ENCODE peak calls at places on chromosomes 3 and 15, in four cellular contexts. Z is gastrocnemius medialis, K is IMR-90, D is A549. E is an unnamed sample.
A peak's percentile ranks its signal among the peaks of the same experiment; 100 is the strongest.

GRCh38 chr3:125437631-125438435 is 62.7 kb upstream of the ZNF148 start:
- DNase-seq in Z (peak; percentile 5), K (peak; percentile 39), D (peak; percentile 15), E (peak; percentile 51)

GRCh38 chr3:148366743-148367410 is 330.8 kb upstream of the AGTR1 start:
- DNase-seq in Z (no peak), K (peak; percentile 9), D (peak; percentile 4), E (no peak)

GRCh38 chr15:41284425-41285177 is 47.8 kb downstream of the OIP5 start:
- DNase-seq in Z (peak; percentile 22), K (no peak), D (peak; percentile 7), E (peak; percentile 49)

GRCh38 chr3:73475175-73475574 is 149.6 kb downstream of the PDZRN3 start:
- DNase-seq in Z (no peak), K (no peak), D (no peak), E (no peak)

GRCh38 chr3:53593611-53594010 is 99.2 kb downstream of the CACNA1D start:
- DNase-seq in Z (no peak), K (no peak), D (no peak), E (no peak)

GRCh38 chr3:32975891-32976290 is 24.4 kb downstream of the CCR4 start:
- DNase-seq in Z (no peak), K (no peak), D (no peak), E (no peak)

GRCh38 chr3:60645801-60646200 is 605.5 kb downstream of the FHIT start:
- DNase-seq in Z (no peak), K (no peak), D (no peak), E (no peak)

GRCh38 chr15:48086582-48086981 is 34.2 kb upstream of the SLC24A5 start:
- DNase-seq in Z (no peak), K (no peak), D (no peak), E (no peak)

GRCh38 chr15:77180757-77181156 is 109.8 kb upstream of the TSPAN3 start:
- DNase-seq in Z (no peak), K (peak; percentile 73), D (no peak), E (no peak)

GRCh38 chr3:186268616-186269448 is 93.2 kb downstream of the DGKG start:
- DNase-seq in Z (no peak), K (peak; percentile 28), D (no peak), E (peak; percentile 24)

GRCh38 chr3:81684739-81685395 is 76.6 kb downstream of the GBE1 start:
- DNase-seq in Z (no peak), K (peak; percentile 27), D (peak; percentile 21), E (peak; percentile 58)

GRCh38 chr3:50583897-50584296 is 14.6 kb downstream of the HEMK1 start:
- DNase-seq in Z (peak; percentile 97), K (no peak), D (no peak), E (peak; percentile 48)

GRCh38 chr3:102400766-102401165 is 34.0 kb upstream of the ZPLD1 start:
- DNase-seq in Z (no peak), K (peak; percentile 67), D (no peak), E (no peak)

GRCh38 chr3:37130984-37131975 is 43.1 kb downstream of the LRRFIP2 start:
- DNase-seq in Z (no peak), K (no peak), D (no peak), E (no peak)

GRCh38 chr3:34012102-34012461 is 213.7 kb downstream of the PDCD6IP start:
- DNase-seq in Z (no peak), K (peak; percentile 100), D (peak; percentile 98), E (peak; percentile 18)

GRCh38 chr15:65327651-65328393 is 23.3 kb downstream of the RNU5B-1 start:
- DNase-seq in Z (no peak), K (no peak), D (no peak), E (no peak)

GRCh38 chr3:144060881-144061280 is 89.3 kb downstream of the DIPK2A start:
- DNase-seq in Z (no peak), K (no peak), D (no peak), E (no peak)

GRCh38 chr15:31540633-31541032 is 214.0 kb downstream of the KLF13 start:
- DNase-seq in Z (no peak), K (no peak), D (no peak), E (no peak)

GRCh38 chr15:41772720-41773331 is 1.5 kb upstream of the MAPKBP1 start:
- DNase-seq in Z (peak; percentile 21), K (peak; percentile 80), D (peak; percentile 53), E (peak; percentile 62)

GRCh38 chr3:194890086-194890485 is 204.4 kb downstream of the FAM43A start:
- DNase-seq in Z (no peak), K (no peak), D (no peak), E (no peak)

GRCh38 chr3:58356054-58356453 is 23.4 kb downstream of the PXK start:
- DNase-seq in Z (no peak), K (no peak), D (no peak), E (peak; percentile 27)

GRCh38 chr3:107431298-107432012 is 54.2 kb downstream of the CCDC54 start:
- DNase-seq in Z (peak; percentile 23), K (peak; percentile 50), D (peak; percentile 73), E (peak; percentile 82)
- TF ChIP-seq POLR2A in Z (peak; percentile 33), K (no peak), D (peak; percentile 86), E (peak; percentile 87)

DNA sequence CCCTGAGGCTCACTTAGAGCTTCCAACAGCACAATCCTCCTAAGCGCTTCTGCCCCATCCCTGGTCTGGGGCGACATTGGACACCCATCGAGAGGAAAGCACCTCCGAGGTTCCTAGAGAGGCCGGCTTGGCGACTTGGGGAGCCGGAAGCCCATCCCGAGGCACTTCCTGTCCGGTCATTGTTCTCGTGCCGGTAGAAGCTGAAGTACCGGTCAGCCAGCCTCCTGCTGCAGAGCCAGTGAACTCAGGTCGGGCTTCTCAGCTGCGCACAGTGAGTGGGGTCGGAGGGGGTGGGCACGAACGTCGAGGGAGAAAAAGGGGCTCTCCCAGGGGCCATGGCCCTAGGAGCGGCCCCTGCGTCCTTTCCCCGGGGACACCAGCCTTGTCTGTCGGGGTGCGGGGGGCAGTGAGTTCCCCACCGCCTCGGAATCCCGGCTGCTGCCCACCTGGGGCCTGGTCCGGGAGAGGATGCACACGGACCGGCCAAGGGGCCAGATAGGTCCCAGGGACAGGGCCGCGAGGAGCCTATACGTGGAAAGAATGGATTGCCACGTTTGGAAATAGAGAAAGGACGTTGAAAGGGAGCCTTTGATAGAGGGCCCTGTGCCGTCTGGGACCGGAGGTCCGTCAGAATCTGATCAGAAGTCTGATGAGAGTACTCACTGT is at the start of gene ZNF35:
- DNase-seq in Z (peak; percentile 38), K (peak; percentile 92), D (peak; percentile 75), E (peak; percentile 85)
- TF ChIP-seq POLR2A in Z (no peak), K (peak; percentile 71), D (peak; percentile 34), E (no peak)

DNA sequence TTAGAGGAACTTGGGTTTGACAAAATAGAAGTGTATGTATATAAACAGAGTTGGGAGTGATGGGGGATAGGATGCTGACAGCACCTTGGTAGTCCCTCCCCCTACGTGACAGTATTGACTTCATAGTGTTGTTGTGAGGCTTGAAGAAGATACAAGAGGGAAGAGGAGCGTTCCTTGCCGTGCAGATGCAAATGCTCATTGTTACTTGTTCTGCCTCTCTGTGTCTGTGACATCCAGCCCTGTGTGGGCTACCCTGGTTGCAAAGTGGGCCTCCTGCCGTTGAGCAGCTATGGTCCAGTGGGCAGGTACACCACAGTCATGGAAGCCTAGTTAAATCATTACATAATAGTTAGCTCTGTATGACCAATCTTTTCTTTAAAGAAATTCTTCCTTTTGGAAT is 45.0 kb downstream of the SMAD3 start:
- DNase-seq in Z (no peak), K (no peak), D (no peak), E (no peak)
- TF ChIP-seq POLR2A in Z (no peak), K (peak; percentile 53), D (no peak), E (no peak)

DNA sequence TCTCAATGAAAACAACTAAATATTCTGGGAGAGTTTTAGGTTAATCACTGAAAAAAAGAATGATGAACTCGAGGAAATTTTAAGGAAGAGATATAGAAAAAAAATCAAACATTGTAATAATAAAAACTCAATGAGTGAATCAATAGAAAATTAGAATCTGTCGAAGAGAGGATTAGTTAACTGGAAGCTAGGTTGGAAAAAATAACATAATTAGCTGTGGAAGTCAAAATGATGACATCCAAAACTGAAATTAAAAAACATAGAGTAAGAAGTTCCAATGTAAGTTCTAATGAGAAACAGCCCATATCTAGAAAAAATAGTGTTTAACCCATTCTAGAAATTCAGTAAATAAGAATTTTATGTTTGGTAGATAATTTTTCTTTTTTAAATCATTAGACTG is 299.3 kb upstream of the RARB start:
- DNase-seq in Z (no peak), K (no peak), D (no peak), E (no peak)
- TF ChIP-seq POLR2A in Z (no peak), K (no peak), D (no peak), E (no peak)

GRCh38 chr3:13846716-13847570 is 32.9 kb downstream of the WNT7A start:
- DNase-seq in Z (no peak), K (no peak), D (no peak), E (no peak)
- TF ChIP-seq POLR2A in Z (no peak), K (no peak), D (no peak), E (no peak)

GRCh38 chr3:45544719-45545296 is 49.7 kb upstream of the LIMD1 start:
- DNase-seq in Z (no peak), K (no peak), D (no peak), E (no peak)
- TF ChIP-seq POLR2A in Z (no peak), K (no peak), D (no peak), E (no peak)

DNA sequence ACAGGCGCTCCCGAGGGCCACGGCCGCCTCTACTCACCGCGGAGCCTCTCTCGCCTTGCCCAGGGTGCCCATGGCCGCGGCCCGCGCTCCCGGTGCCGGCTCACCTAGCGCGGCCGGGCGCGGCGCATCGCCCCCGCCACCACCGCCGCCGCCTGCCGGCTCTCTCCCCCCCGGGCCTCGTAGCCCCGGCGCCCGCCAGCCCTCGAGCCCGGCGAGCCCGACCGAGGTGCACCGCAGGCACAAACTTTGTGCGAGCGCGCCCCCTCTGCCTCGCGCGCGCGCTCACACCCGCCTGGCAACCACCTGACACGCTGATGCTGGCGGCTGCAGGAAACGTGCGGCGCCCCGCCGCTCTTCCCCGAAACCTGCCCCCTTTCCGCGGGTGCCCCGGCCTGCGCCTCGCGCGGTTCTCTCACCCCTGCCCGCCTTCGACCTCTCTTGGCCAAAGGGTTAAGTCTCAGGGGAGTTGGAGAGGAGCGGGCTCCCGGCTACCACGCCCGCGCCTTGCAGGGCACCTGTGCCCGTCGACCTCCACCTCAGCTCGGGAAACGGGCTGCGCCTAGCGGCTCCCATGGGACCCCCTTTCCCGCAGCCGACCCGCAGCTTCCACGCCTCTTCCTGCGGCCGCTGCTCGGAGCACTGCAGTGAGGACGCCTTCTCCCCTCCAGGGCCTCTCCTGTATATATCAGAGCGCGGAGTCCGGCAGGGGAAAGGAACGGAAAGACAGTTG is at the start of gene RASGRP1:
- DNase-seq in Z (no peak), K (peak; percentile 56), D (peak; percentile 18), E (peak; percentile 58)
- TF ChIP-seq POLR2A in Z (no peak), K (no peak), D (no peak), E (no peak)

GRCh38 chr3:52210550-52211046 is 12.6 kb downstream of the ALAS1 start:
- DNase-seq in Z (no peak), K (peak; percentile 55), D (no peak), E (no peak)

GRCh38 chr3:52210037-52210436 is 12.1 kb downstream of the ALAS1 start:
- DNase-seq in Z (no peak), K (no peak), D (no peak), E (no peak)

GRCh38 chr3:52213901-52214300 is 11.5 kb downstream of the TLR9 start:
- DNase-seq in Z (no peak), K (no peak), D (no peak), E (no peak)

GRCh38 chr3:52213005-52213404 is 12.4 kb downstream of the TLR9 start:
- DNase-seq in Z (no peak), K (no peak), D (no peak), E (no peak)

GRCh38 chr3:52211268-52211891 is 13.4 kb downstream of the ALAS1 start:
- DNase-seq in Z (no peak), K (no peak), D (no peak), E (no peak)
- TF ChIP-seq POLR2A in Z (no peak), K (no peak), D (no peak), E (peak; percentile 21)